ENCODE peak calls at places on chromosomes 12 and 14, in four cellular contexts. K, W, S and A are unnamed samples.

GRCh38 chr14:68412505-68413496 is 380.1 kb downstream of the ZFP36L1 start:
- DNase-seq in S (no peak), W (no peak), K (no peak), A (no peak)

GRCh38 chr12:107436376-107436775 is 249.2 kb upstream of the PWP1 start:
- DNase-seq in S (no peak), W (no peak), K (no peak), A (no peak)

GRCh38 chr12:65911321-65911720 is 87.0 kb downstream of the HMGA2 start:
- DNase-seq in K (peak), W (no peak), S (no peak), A (no peak)

GRCh38 chr14:60095781-60096450 is 4.2 kb downstream of the PCNX4 start:
- DNase-seq in W (no peak), S (no peak), K (no peak), A (no peak)

GRCh38 chr12:128268348-128268725 is 1.4 kb downstream of the TMEM132C start:
- DNase-seq in W (no peak), K (no peak), S (no peak), A (no peak)

GRCh38 chr14:27739657-27740156 is 1026.9 kb upstream of the FOXG1 start:
- DNase-seq in K (no peak), W (no peak), S (no peak), A (no peak)

GRCh38 chr14:95833429-95833828 is 43.2 kb upstream of the TUNAR start:
- DNase-seq in K (no peak), S (no peak), W (no peak), A (no peak)

GRCh38 chr12:25926536-25926935 is 31.9 kb upstream of the RASSF8 start:
- DNase-seq in K (no peak), S (no peak), W (no peak), A (no peak)

GRCh38 chr14:65628664-65629063 is 216.1 kb downstream of the FUT8 start:
- DNase-seq in W (no peak), S (no peak), K (no peak), A (no peak)

GRCh38 chr14:104592292-104592672 is 12.3 kb downstream of the TMEM179 start:
- DNase-seq in W (no peak), S (no peak), K (no peak), A (no peak)

GRCh38 chr12:57340104-57340503 is 89.1 kb upstream of the STAC3 start:
- DNase-seq in K (peak), S (no peak), W (no peak), A (peak)

GRCh38 chr14:22122227-22123187 is 448.9 kb upstream of the OR4E1 start:
- DNase-seq in S (no peak), K (no peak), W (no peak), A (no peak)

GRCh38 chr12:63056649-63057048 is 94.4 kb downstream of the AVPR1A start:
- DNase-seq in K (no peak), W (no peak), S (no peak), A (no peak)

GRCh38 chr14:91885113-91885712 is 17.9 kb upstream of the TC2N start:
- DNase-seq in W (no peak), K (no peak), S (no peak), A (no peak)

GRCh38 chr14:99441918-99442317 is 38.7 kb downstream of the SETD3 start:
- DNase-seq in S (no peak), K (no peak), W (no peak), A (no peak)

GRCh38 chr12:22458301-22458917 is 85.9 kb downstream of the C2CD5 start:
- DNase-seq in K (no peak), S (no peak), W (no peak), A (no peak)

GRCh38 chr12:64682572-64683277 is 72.4 kb downstream of the RASSF3 start:
- DNase-seq in S (no peak), K (peak), W (no peak), A (no peak)

GRCh38 chr14:22510527-22511110 is 78.4 kb downstream of the DAD1 start:
- DNase-seq in W (no peak), S (no peak), K (no peak), A (no peak)

GRCh38 chr14:63902375-63902976 is 49.7 kb downstream of the SYNE2 start:
- DNase-seq in K (no peak), W (no peak), S (no peak), A (no peak)

GRCh38 chr12:104420868-104421267 is 35.9 kb upstream of the CHST11 start:
- DNase-seq in W (no peak), K (no peak), S (no peak), A (no peak)

GRCh38 chr12:124422570-124423523 is 128.0 kb downstream of the RFLNA start:
- DNase-seq in W (no peak), S (no peak), K (no peak), A (no peak)